ENCODE peak calls at places on chromosomes 6 and 20, in eight cellular contexts. K, E, Q, N, R, Z, W and D are unnamed samples. For H3K4me1, the result is how much of the 10 kb centered on the place peaks cover.

GRCh38 chr6:167825059-167825758 is 1.5 kb upstream of the AFDN start:
- DNase-seq in K (no peak), E (no peak), Q (no peak), N (no peak), R (no peak), Z (no peak), W (no peak), D (no peak)

GRCh38 chr6:44087623-44088022 is 39.6 kb downstream of the MRPL14 start:
- DNase-seq in K (no peak), E (no peak), Q (no peak), N (no peak), R (no peak), Z (no peak), W (no peak), D (no peak)

GRCh38 chr20:38405132-38405531 is 30.0 kb downstream of the SNHG17 start:
- DNase-seq in K (no peak), E (no peak), Q (no peak), N (no peak), R (no peak), Z (no peak), W (no peak), D (no peak)

GRCh38 chr6:138038148-138038870 is 68.9 kb downstream of the PERP start:
- DNase-seq in K (no peak), E (no peak), Q (no peak), N (no peak), R (no peak), Z (no peak), W (no peak), D (no peak)

GRCh38 chr6:97186416-97186999 is 96.5 kb downstream of the MMS22L start:
- DNase-seq in K (peak), E (peak), Q (peak), N (peak), R (peak), Z (peak), W (peak), D (peak)

GRCh38 chr6:110731196-110731595 is 84.1 kb downstream of the CDK19 start:
- DNase-seq in K (no peak), E (no peak), Q (no peak), N (no peak), R (no peak), Z (no peak), W (no peak), D (no peak)

GRCh38 chr6:4804095-4804494 is 27.9 kb downstream of the CDYL start:
- DNase-seq in K (no peak), E (no peak), Q (no peak), N (peak), R (peak), Z (no peak), W (no peak), D (no peak)

GRCh38 chr6:100451577-100451976 is 13.1 kb downstream of the SIM1 start:
- DNase-seq in K (no peak), E (no peak), Q (no peak), N (no peak), R (no peak), Z (no peak), W (no peak), D (no peak)

GRCh38 chr6:2434116-2434515 is 188.7 kb upstream of the GMDS start:
- DNase-seq in K (no peak), E (no peak), Q (no peak), N (no peak), R (peak), Z (no peak), W (no peak), D (no peak)

GRCh38 chr6:150243620-150244314 is 100.9 kb downstream of the PPP1R14C start:
- DNase-seq in K (no peak), E (no peak), Q (no peak), N (no peak), R (no peak), Z (no peak), W (no peak), D (no peak)

GRCh38 chr20:47765715-47766594 is 19.3 kb downstream of the SULF2 start:
- DNase-seq in K (no peak), E (no peak), Q (no peak), N (no peak), R (no peak), Z (no peak), W (no peak), D (no peak)

GRCh38 chr6:101163611-101164010 is 229.9 kb upstream of the GRIK2 start:
- DNase-seq in K (no peak), E (no peak), Q (no peak), N (no peak), R (no peak), Z (no peak), W (no peak), D (no peak)

GRCh38 chr6:168956884-168957730 is 296.5 kb downstream of the THBS2 start:
- DNase-seq in K (peak), E (peak), Q (peak), N (peak), R (peak), Z (peak), W (peak), D (peak)

GRCh38 chr20:47719211-47719610 is 66.1 kb downstream of the SULF2 start:
- DNase-seq in K (no peak), E (no peak), Q (no peak), N (no peak), R (no peak), Z (no peak), W (no peak), D (no peak)

GRCh38 chr6:120938876-120939231 is 395.4 kb downstream of the TBC1D32 start:
- DNase-seq in K (peak), E (no peak), Q (peak), N (no peak), R (no peak), Z (no peak), W (no peak), D (no peak)

GRCh38 chr20:44959082-44959895 is 908 bp downstream of the TOMM34 start:
- DNase-seq in K (peak), E (no peak), Q (peak), N (peak), R (peak), Z (no peak), W (no peak), D (peak)

GRCh38 chr20:50360218-50360672 is 149.9 kb upstream of the PTPN1 start:
- DNase-seq in K (no peak), E (no peak), Q (no peak), N (peak), R (no peak), Z (no peak), W (peak), D (no peak)

GRCh38 chr6:13397359-13398080 is 69.2 kb upstream of the TBC1D7 start:
- DNase-seq in K (peak), E (no peak), Q (peak), N (peak), R (no peak), Z (no peak), W (peak), D (no peak)

GRCh38 chr6:131946992-131947955 is 3.9 kb downstream of the CCN2 start:
- DNase-seq in K (no peak), E (no peak), Q (no peak), N (no peak), R (no peak), Z (no peak), W (no peak), D (no peak)

GRCh38 chr6:95545691-95546090 is 31.6 kb upstream of the MANEA start:
- DNase-seq in K (peak), E (no peak), Q (no peak), N (no peak), R (no peak), Z (no peak), W (no peak), D (no peak)

GRCh38 chr6:130503146-130503545 is 137.3 kb downstream of the TMEM200A start:
- DNase-seq in K (no peak), E (no peak), Q (no peak), N (no peak), R (peak), Z (no peak), W (no peak), D (no peak)

GRCh38 chr6:34295721-34296120 is 46.9 kb upstream of the SMIM29 start:
- DNase-seq in K (peak), E (no peak), Q (peak), N (no peak), R (no peak), Z (no peak), W (no peak), D (no peak)

GRCh38 chr6:149934249-149935156 is 7.3 kb upstream of the ULBP2 start:
- DNase-seq in K (peak), E (no peak), Q (peak), N (peak), R (peak), Z (no peak), W (peak), D (peak)

GRCh38 chr20:34129518-34130162 is 17.6 kb upstream of the EIF2S2 start:
- DNase-seq in K (peak), E (no peak), Q (peak), N (peak), R (peak), Z (peak), W (peak), D (peak)

GRCh38 chr6:168607272-168608112 is 166.5 kb downstream of the SMOC2 start:
- DNase-seq in K (no peak), E (no peak), Q (no peak), N (no peak), R (no peak), Z (no peak), W (no peak), D (no peak)

GRCh38 chr20:50005378-50006020 is 22.7 kb downstream of the SNAI1 start:
- DNase-seq in K (no peak), E (no peak), Q (no peak), N (no peak), R (no peak), Z (no peak), W (no peak), D (no peak)

GRCh38 chr6:81996414-81996813 is 243.9 kb upstream of the TENT5A start:
- DNase-seq in K (no peak), E (no peak), Q (no peak), N (no peak), R (peak), Z (no peak), W (no peak), D (no peak)

GRCh38 chr6:121435444-121436069 is at the start of gene GJA1:
- DNase-seq in K (peak), E (peak), Q (no peak), N (peak), R (peak), Z (no peak), W (peak), D (no peak)

GRCh38 chr20:50928469-50928868 is 2.8 kb downstream of the ADNP start:
- DNase-seq in K (no peak), E (no peak), Q (no peak), N (no peak), R (no peak), Z (no peak), W (no peak), D (no peak)

GRCh38 chr20:19285424-19285823 is 73.0 kb downstream of the SLC24A3 start:
- DNase-seq in K (no peak), E (no peak), Q (no peak), N (no peak), R (no peak), Z (no peak), W (no peak), D (no peak)

GRCh38 chr6:85361643-85362014 is 88.3 kb upstream of the NT5E start:
- DNase-seq in K (no peak), E (no peak), Q (no peak), N (no peak), R (no peak), Z (no peak), W (no peak), D (no peak)

GRCh38 chr6:16725145-16725864 is 36.0 kb downstream of the ATXN1 start:
- DNase-seq in K (no peak), E (no peak), Q (no peak), N (no peak), R (peak), Z (no peak), W (no peak), D (no peak)

GRCh38 chr20:48215536-48215935 is 430.3 kb upstream of the SULF2 start:
- DNase-seq in K (no peak), E (no peak), Q (no peak), N (peak), R (peak), Z (no peak), W (no peak), D (no peak)

GRCh38 chr6:137933696-137934095 is 66.6 kb downstream of the TNFAIP3 start:
- DNase-seq in K (no peak), E (peak), Q (no peak), N (no peak), R (peak), Z (no peak), W (no peak), D (no peak)

GRCh38 chr6:27829453-27830211 is 82.6 kb downstream of the OR2B2 start:
- DNase-seq in K (no peak), E (no peak), Q (peak), N (no peak), R (peak), Z (no peak), W (no peak), D (no peak)

GRCh38 chr6:108082539-108082938 is 8.0 kb upstream of the OSTM1 start:
- DNase-seq in K (no peak), E (no peak), Q (no peak), N (no peak), R (no peak), Z (no peak), W (peak), D (no peak)

GRCh38 chr6:131258010-131258652 is 122.9 kb downstream of the AKAP7 start:
- DNase-seq in K (no peak), E (no peak), Q (no peak), N (no peak), R (peak), Z (no peak), W (peak), D (no peak)

GRCh38 chr6:158286413-158286812 is 25.9 kb upstream of the TULP4 start:
- DNase-seq in K (no peak), E (no peak), Q (no peak), N (no peak), R (peak), Z (no peak), W (no peak), D (no peak)
- H3K4me1 ChIP-seq in K (under half), E (under half), Q (under half), N (half or more), R (under half), Z (under half), W (under half), D (half or more)

DNA sequence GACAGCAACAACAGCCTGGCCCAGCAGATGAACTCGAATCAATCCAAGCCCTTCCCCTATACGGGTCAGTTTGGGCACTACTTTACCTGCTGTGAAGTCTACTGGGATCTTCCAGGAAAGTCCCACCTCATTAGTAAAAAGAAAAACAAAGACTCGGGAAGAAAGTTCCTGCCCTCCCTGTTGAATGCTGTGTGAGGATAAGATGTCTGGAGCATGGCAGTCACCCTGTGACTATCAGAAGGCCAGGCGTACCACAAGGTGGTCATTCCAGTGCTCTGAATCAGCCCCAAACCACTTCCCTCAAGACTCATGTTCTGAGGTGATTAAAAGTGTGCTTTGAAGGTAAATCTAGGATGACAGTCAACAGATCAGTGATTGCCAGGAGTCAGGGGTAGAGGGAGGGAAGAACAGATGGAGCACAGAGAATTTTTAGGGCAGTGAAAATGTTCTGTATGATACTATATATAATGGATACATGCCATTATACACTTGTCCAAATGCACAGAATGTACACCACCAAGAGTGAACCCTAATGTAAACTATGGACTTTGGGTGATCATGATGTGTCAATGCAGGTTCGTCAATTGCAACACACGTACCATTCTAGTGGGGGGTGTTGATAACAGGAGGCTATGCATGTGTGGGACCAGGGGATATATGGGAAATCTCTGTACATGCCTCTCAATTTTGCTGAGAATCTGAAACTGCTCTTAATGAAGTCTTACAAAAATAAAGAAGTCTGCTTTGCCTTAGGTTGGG is 14.7 kb downstream of the FKBP1A start:
- DNase-seq in K (no peak), E (no peak), Q (no peak), N (no peak), R (peak), Z (no peak), W (peak), D (no peak)
- H3K27ac ChIP-seq in K (no peak), E (no peak), Q (no peak), N (no peak), R (peak), Z (peak), W (peak), D (no peak)

GRCh38 chr6:25218346-25218745 is 60.8 kb upstream of the CARMIL1 start:
- DNase-seq in K (no peak), E (no peak), Q (no peak), N (no peak), R (no peak), Z (no peak), W (no peak), D (no peak)
- H3K4me1 ChIP-seq in K (under half), E (under half), Q (under half), N (under half), R (under half), Z (under half), W (under half), D (under half)

DNA sequence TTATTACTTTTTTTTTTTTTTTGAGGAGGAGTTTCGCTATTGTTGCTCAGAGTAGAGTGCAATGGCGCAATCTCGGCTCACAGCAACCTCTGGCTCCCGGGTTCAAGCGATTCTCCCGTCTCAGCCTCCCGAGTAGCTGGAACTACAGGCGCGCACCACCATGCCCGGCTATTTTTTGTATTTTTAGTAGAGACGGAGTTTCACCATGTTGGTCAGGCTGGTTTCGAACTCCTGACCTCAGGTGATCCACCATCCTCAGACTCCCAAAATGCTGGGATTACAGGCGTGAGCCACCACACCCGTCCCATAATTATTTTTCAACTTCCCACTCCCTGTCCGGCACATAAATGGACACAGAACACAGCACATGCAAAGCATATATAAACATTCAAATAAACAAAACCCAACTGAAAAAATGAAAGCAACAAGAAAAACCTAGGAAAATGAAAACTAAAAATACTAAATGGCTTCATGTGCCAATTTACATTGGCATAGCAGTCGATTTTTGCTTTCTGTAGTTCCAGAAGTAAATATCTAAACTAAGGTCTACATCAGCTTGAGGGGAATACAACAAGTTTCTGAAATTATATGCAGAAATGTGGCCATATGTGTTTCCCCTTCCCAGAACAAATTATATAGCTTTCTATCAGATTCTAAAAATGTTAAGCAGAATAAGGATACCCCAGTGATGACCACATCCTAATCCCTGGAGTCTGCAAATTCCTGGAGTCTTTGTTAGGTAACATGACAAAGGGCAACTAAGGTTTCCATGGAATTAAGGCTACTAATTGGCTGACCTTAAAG is 113.9 kb downstream of the HFE start:
- DNase-seq in K (no peak), E (no peak), Q (peak), N (no peak), R (no peak), Z (no peak), W (no peak), D (no peak)
- H3K27ac ChIP-seq in K (peak), E (no peak), Q (peak), N (no peak), R (no peak), Z (no peak), W (no peak), D (no peak)

GRCh38 chr6:152982768-152983636 is at the start of gene FBXO5:
- DNase-seq in K (peak), E (peak), Q (peak), N (peak), R (peak), Z (peak), W (peak), D (peak)

GRCh38 chr6:152981989-152982767 is 663 bp downstream of the FBXO5 start:
- DNase-seq in K (no peak), E (no peak), Q (peak), N (peak), R (no peak), Z (peak), W (no peak), D (no peak)

GRCh38 chr6:152981219-152981618 is 1.6 kb downstream of the FBXO5 start:
- DNase-seq in K (no peak), E (no peak), Q (peak), N (no peak), R (no peak), Z (no peak), W (no peak), D (no peak)

GRCh38 chr6:152979116-152979515 is 3.7 kb downstream of the FBXO5 start:
- DNase-seq in K (no peak), E (no peak), Q (no peak), N (no peak), R (no peak), Z (no peak), W (no peak), D (no peak)

GRCh38 chr6:152980656-152981055 is 2.2 kb downstream of the FBXO5 start:
- DNase-seq in K (no peak), E (no peak), Q (no peak), N (no peak), R (no peak), Z (no peak), W (no peak), D (no peak)
- H3K4me1 ChIP-seq in K (under half), E (under half), Q (half or more), N (under half), R (under half), Z (under half), W (under half), D (under half)

GRCh38 chr6:17836298-17836697 is 129.6 kb upstream of the NUP153 start:
- DNase-seq in K (no peak), E (no peak), Q (no peak), N (no peak), R (peak), Z (no peak), W (peak), D (no peak)
- H3K27ac ChIP-seq in K (no peak), E (no peak), Q (no peak), N (no peak), R (peak), Z (no peak), W (no peak), D (no peak)